ENCODE peak calls at places on chromosomes 5 and 9, in five cellular contexts. P, V, Q, U and I are unnamed samples.

GRCh38 chr5:10590226-10591047 is 26.6 kb downstream of the ANKRD33B start:
- DNase-seq in P (no peak), V (no peak), Q (peak; percentile 49), U (peak; percentile 96), I (no peak)

GRCh38 chr5:139836469-139837208 is 41.0 kb downstream of the PSD2 start:
- DNase-seq in P (no peak), V (no peak), Q (no peak), U (no peak), I (no peak)

GRCh38 chr5:125412561-125413535 is 666.4 kb upstream of the ZNF608 start:
- DNase-seq in P (no peak), V (peak; percentile 79), Q (peak; percentile 91), U (peak; percentile 85), I (peak; percentile 52)

GRCh38 chr5:43037929-43038510 is 2.1 kb downstream of the ANXA2R start:
- DNase-seq in P (peak; percentile 50), V (no peak), Q (no peak), U (peak; percentile 86), I (no peak)

GRCh38 chr9:131915181-131915580 is 164.5 kb downstream of the MED27 start:
- DNase-seq in P (no peak), V (no peak), Q (no peak), U (no peak), I (no peak)

GRCh38 chr5:154713615-154714125 is 41.5 kb upstream of the LARP1 start:
- DNase-seq in P (no peak), V (no peak), Q (no peak), U (no peak), I (no peak)

GRCh38 chr5:170642066-170642735 is 138.4 kb downstream of the KCNIP1 start:
- DNase-seq in P (no peak), V (no peak), Q (peak; percentile 60), U (no peak), I (no peak)

GRCh38 chr5:115490601-115491000 is 54.0 kb downstream of the FEM1C start:
- DNase-seq in P (no peak), V (no peak), Q (no peak), U (no peak), I (no peak)

GRCh38 chr9:110472111-110472510 is 107.4 kb downstream of the SVEP1 start:
- DNase-seq in P (no peak), V (no peak), Q (no peak), U (no peak), I (no peak)

GRCh38 chr5:131171276-131171815 is 602 bp downstream of the LYRM7 start:
- DNase-seq in P (no peak), V (no peak), Q (no peak), U (no peak), I (no peak)

GRCh38 chr5:66929995-66930394 is 266.6 kb downstream of the CD180 start:
- DNase-seq in P (peak; percentile 10), V (no peak), Q (no peak), U (no peak), I (no peak)

GRCh38 chr5:148848378-148849031 is 22.1 kb downstream of the ADRB2 start:
- DNase-seq in P (peak; percentile 13), V (no peak), Q (no peak), U (no peak), I (no peak)

GRCh38 chr5:76709762-76710161 is 6.2 kb upstream of the F2R start:
- DNase-seq in P (no peak), V (no peak), Q (no peak), U (no peak), I (no peak)

GRCh38 chr9:38620483-38621433 is at the start of gene ANKRD18A:
- DNase-seq in P (peak; percentile 81), V (peak; percentile 93), Q (peak; percentile 88), U (peak; percentile 65), I (peak; percentile 28)

GRCh38 chr9:20397348-20397747 is 225.0 kb downstream of the MLLT3 start:
- DNase-seq in P (no peak), V (no peak), Q (no peak), U (no peak), I (no peak)